ENCODE peak calls at places on chromosomes 4 and X, in ten cellular contexts. Q, Y, S, A, H, Z, F, G, E and J are unnamed samples.

GRCh38 chr4:37757121-37757520 is 69.4 kb upstream of the PGM2 start:
- DNase-seq in H (no peak), F (no peak), Z (no peak), E (no peak), S (no peak), A (no peak), G (no peak), Y (no peak), Q (no peak), J (no peak)

GRCh38 chr4:140252742-140253555 is 99.0 kb upstream of the MAML3 start:
- DNase-seq in Y (peak; percentile 48), G (peak; percentile 39), F (peak; percentile 86), H (peak; percentile 19), Q (peak; percentile 32), S (peak; percentile 90), A (peak; percentile 91), E (no peak), Z (peak; percentile 28), J (peak; percentile 72)

GRCh38 chr4:142088906-142089305 is 452.5 kb downstream of the IL15 start:
- DNase-seq in H (no peak), E (no peak), Q (no peak), Z (no peak), Y (no peak), A (no peak), F (peak; percentile 48), S (peak; percentile 84), G (no peak), J (peak; percentile 92)

GRCh38 chr4:57190651-57191481 is 80.7 kb upstream of the IGFBP7 start:
- DNase-seq in Y (no peak), A (peak; percentile 70), S (peak; percentile 47), G (no peak), F (peak; percentile 55), Z (peak; percentile 46), Q (no peak), E (no peak), H (no peak), J (peak; percentile 40)

GRCh38 chr4:139555705-139556070 is 331 bp downstream of the SETD7 start:
- DNase-seq in H (no peak), Y (no peak), F (no peak), S (peak; percentile 52), A (no peak), Q (peak; percentile 12), G (no peak), Z (no peak), E (no peak), J (no peak)

GRCh38 chr4:132540797-132541196 is 608.3 kb upstream of the PCDH10 start:
- DNase-seq in H (no peak), F (no peak), A (no peak), Z (no peak), G (no peak), Y (no peak), Q (no peak), S (no peak), E (no peak), J (no peak)

GRCh38 chr4:66489783-66490452 is 819.6 kb upstream of the EPHA5 start:
- DNase-seq in Q (no peak), S (peak; percentile 88), Y (no peak), Z (no peak), F (peak; percentile 83), H (no peak), A (no peak), E (peak; percentile 52), G (no peak), J (peak; percentile 7)

GRCh38 chr4:10697071-10697470 is 12.5 kb upstream of the CLNK start:
- DNase-seq in A (no peak), E (no peak), S (no peak), Q (no peak), G (no peak), Y (no peak), H (no peak), F (no peak), Z (no peak), J (no peak)

GRCh38 chrX:97401154-97401553 is 517.4 kb downstream of the RPA4 start:
- DNase-seq in Z (no peak), Y (no peak), F (no peak), E (no peak), H (no peak), Q (no peak), S (no peak), G (no peak), A (no peak), J (peak; percentile 50)

GRCh38 chr4:126018274-126018673 is 703.5 kb downstream of the FAT4 start:
- DNase-seq in H (no peak), E (no peak), Z (no peak), Q (no peak), G (no peak), F (no peak), A (no peak), S (no peak), Y (no peak), J (no peak)

GRCh38 chr4:14841801-14842748 is 160.2 kb upstream of the CPEB2 start:
- DNase-seq in Q (no peak), Z (no peak), Y (no peak), G (no peak), E (peak; percentile 14), S (peak; percentile 31), F (peak; percentile 63), H (no peak), A (no peak), J (no peak)

GRCh38 chr4:71026086-71026485 is 32.6 kb downstream of the DCK start:
- DNase-seq in G (no peak), H (peak; percentile 23), S (peak; percentile 78), E (peak; percentile 71), A (no peak), Q (no peak), Z (no peak), F (peak; percentile 88), Y (no peak), J (peak; percentile 89)

GRCh38 chr4:126182801-126183200 is 868.0 kb downstream of the FAT4 start:
- DNase-seq in G (no peak), E (no peak), F (no peak), Z (no peak), S (peak; percentile 3), A (no peak), Y (no peak), Q (no peak), H (no peak), J (no peak)

GRCh38 chr4:17623451-17624001 is 9.1 kb downstream of the MED28 start:
- DNase-seq in E (no peak), Z (no peak), Y (no peak), G (no peak), S (no peak), F (no peak), A (no peak), H (no peak), Q (no peak), J (peak; percentile 88)